ENCODE peak calls at places on chromosomes 4 and X, in eight cellular contexts. Q is hepatocyte, F is tibial nerve, L is spleen, M is aorta, Z is mucosa of descending colon, Y is mesenchymal stem cell, X is right lobe of liver. U is an unnamed sample. For H3K9me3 and H3K4me1, the result is how much of the 10 kb centered on the place peaks cover.

GRCh38 chr4:147003956-147004580 is 58.4 kb upstream of the TTC29 start:
- DNase-seq in Q (no peak), F (no peak), L (no peak), M (no peak), Z (no peak), Y (no peak), X (no peak), U (no peak)

GRCh38 chr4:116108606-116109005 is 976.8 kb downstream of the TRAM1L1 start:
- DNase-seq in Q (peak), F (no peak), L (no peak), M (no peak), Z (no peak), Y (no peak), X (no peak), U (no peak)

GRCh38 chr4:136858911-136859310 is 673.4 kb downstream of the PCDH18 start:
- DNase-seq in Q (no peak), F (no peak), L (no peak), M (no peak), Z (no peak), Y (no peak), X (no peak), U (no peak)

GRCh38 chr4:183098080-183098722 is 856 bp upstream of the WWC2 start:
- DNase-seq in Q (peak), F (peak), L (peak), M (peak), Z (peak), Y (peak), X (peak), U (peak)

GRCh38 chr4:169282429-169283113 is 11.8 kb upstream of the SH3RF1 start:
- DNase-seq in Q (no peak), F (no peak), L (no peak), M (no peak), Z (no peak), Y (no peak), X (no peak), U (no peak)

GRCh38 chr4:132395576-132395975 is 753.5 kb upstream of the PCDH10 start:
- DNase-seq in Q (no peak), F (no peak), L (no peak), M (no peak), Z (no peak), Y (no peak), X (no peak), U (no peak)

GRCh38 chrX:129933700-129934099 is 27.7 kb downstream of the UTP14A start:
- DNase-seq in Q (peak), F (no peak), L (no peak), M (no peak), Z (no peak), Y (no peak), X (no peak), U (no peak)

GRCh38 chr4:183444149-183444952 is at the start of gene CDKN2AIP:
- DNase-seq in Q (peak), F (peak), L (peak), M (peak), Z (peak), Y (peak), X (peak), U (peak)

GRCh38 chr4:8302331-8302730 is 32.8 kb downstream of the HTRA3 start:
- DNase-seq in Q (no peak), F (no peak), L (peak), M (peak), Z (no peak), Y (no peak), X (peak), U (peak)

GRCh38 chrX:80879143-80879542 is 69.5 kb upstream of the BRWD3 start:
- DNase-seq in Q (peak), F (no peak), L (no peak), M (no peak), Z (no peak), Y (no peak), X (peak), U (no peak)

GRCh38 chrX:120450163-120450562 is 18.9 kb downstream of the LAMP2 start:
- DNase-seq in Q (no peak), F (no peak), L (no peak), M (no peak), Z (no peak), Y (no peak), X (no peak), U (no peak)

GRCh38 chr4:143407475-143407874 is 70.8 kb downstream of the GAB1 start:
- DNase-seq in Q (no peak), F (no peak), L (no peak), M (no peak), Z (no peak), Y (peak), X (no peak), U (no peak)

GRCh38 chrX:42714981-42715688 is 62.8 kb downstream of the PPP1R2C start:
- DNase-seq in Q (peak), F (no peak), L (no peak), M (peak), Z (peak), Y (no peak), X (peak), U (peak)

GRCh38 chr4:121597346-121597934 is 99.3 kb downstream of the ANXA5 start:
- DNase-seq in Q (no peak), F (no peak), L (no peak), M (no peak), Z (no peak), Y (no peak), X (no peak), U (no peak)

GRCh38 chr4:10963958-10964705 is 279.6 kb upstream of the CLNK start:
- DNase-seq in Q (no peak), F (no peak), L (no peak), M (no peak), Z (no peak), Y (no peak), X (no peak), U (no peak)

GRCh38 chr4:106614446-106614845 is 245.9 kb upstream of the GIMD1 start:
- DNase-seq in Q (no peak), F (no peak), L (no peak), M (no peak), Z (no peak), Y (peak), X (no peak), U (no peak)

GRCh38 chr4:114597410-114598115 is 1.0 kb upstream of the UGT8 start:
- DNase-seq in Q (no peak), F (no peak), L (no peak), M (no peak), Z (no peak), Y (no peak), X (no peak), U (no peak)

GRCh38 chr4:102342404-102343074 is 2.7 kb downstream of the SLC39A8 start:
- DNase-seq in Q (no peak), F (no peak), L (no peak), M (no peak), Z (no peak), Y (no peak), X (no peak), U (no peak)

GRCh38 chr4:28287837-28288236 is 1427.2 kb downstream of the STIM2 start:
- DNase-seq in Q (peak), F (no peak), L (no peak), M (no peak), Z (no peak), Y (peak), X (no peak), U (peak)

GRCh38 chr4:153523171-153523757 is 57.1 kb downstream of the TMEM131L start:
- DNase-seq in Q (no peak), F (no peak), L (no peak), M (no peak), Z (no peak), Y (no peak), X (no peak), U (no peak)

GRCh38 chrX:15464704-15465103 is 28.4 kb downstream of the PIR start:
- DNase-seq in Q (no peak), F (no peak), L (no peak), M (no peak), Z (no peak), Y (no peak), X (no peak), U (no peak)

GRCh38 chr4:10856271-10856670 is 171.7 kb upstream of the CLNK start:
- DNase-seq in Q (no peak), F (no peak), L (no peak), M (no peak), Z (no peak), Y (peak), X (no peak), U (no peak)

GRCh38 chr4:81408341-81408740 is 63.4 kb downstream of the RASGEF1B start:
- DNase-seq in Q (no peak), F (no peak), L (no peak), M (no peak), Z (no peak), Y (no peak), X (no peak), U (no peak)

GRCh38 chr4:80219301-80220025 is 22.2 kb downstream of the PRDM8 start:
- DNase-seq in Q (peak), F (no peak), L (no peak), M (no peak), Z (no peak), Y (no peak), X (no peak), U (no peak)

GRCh38 chrX:93985621-93986020 is 311.6 kb downstream of the FAM133A start:
- DNase-seq in Q (no peak), F (no peak), L (no peak), M (no peak), Z (no peak), Y (no peak), X (no peak), U (no peak)

GRCh38 chrX:67545772-67546495 is 2.1 kb downstream of the AR start:
- DNase-seq in Q (peak), F (no peak), L (peak), M (peak), Z (peak), Y (peak), X (no peak), U (peak)

GRCh38 chr4:42397635-42398447 is 553 bp downstream of the SHISA3 start:
- DNase-seq in Q (peak), F (no peak), L (peak), M (no peak), Z (peak), Y (peak), X (no peak), U (no peak)

GRCh38 chr4:104751468-104751867 is 256.8 kb upstream of the CXXC4 start:
- DNase-seq in Q (no peak), F (no peak), L (no peak), M (no peak), Z (no peak), Y (no peak), X (no peak), U (no peak)

GRCh38 chrX:101918746-101919145 is 13.1 kb downstream of the ZMAT1 start:
- DNase-seq in Q (no peak), F (no peak), L (no peak), M (no peak), Z (no peak), Y (no peak), X (no peak), U (no peak)

GRCh38 chr4:142913461-142914030 is 67.4 kb upstream of the INPP4B start:
- DNase-seq in Q (no peak), F (no peak), L (no peak), M (no peak), Z (no peak), Y (no peak), X (no peak), U (no peak)

DNA sequence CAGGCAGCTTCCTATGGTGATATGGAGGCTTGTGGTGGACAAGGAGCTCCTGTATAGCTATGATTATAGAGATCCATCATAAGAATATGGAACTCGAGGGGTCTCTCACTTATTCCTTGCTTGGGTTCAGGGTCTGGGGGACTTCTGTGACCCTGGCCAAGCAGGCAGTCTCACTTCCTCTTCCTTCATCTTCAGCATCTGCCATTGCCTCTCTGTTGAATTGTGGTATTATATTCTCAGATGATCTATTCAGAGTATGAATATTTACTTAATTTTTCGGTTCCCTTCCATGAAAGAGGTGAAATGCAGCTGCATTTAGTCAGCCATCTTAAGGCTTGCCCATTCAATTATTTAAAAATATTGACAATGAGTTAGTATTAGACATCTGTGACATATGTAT is 292.9 kb downstream of the SPIN4 start:
- DNase-seq in Q (no peak), F (no peak), L (no peak), M (no peak), Z (no peak), Y (no peak), X (no peak), U (no peak)
- H3K9me3 ChIP-seq in Q (under half), F (under half), L (under half), M (under half), Z (under half), Y (under half), X (under half), U (under half)

GRCh38 chr4:41205130-41205529 is 9.2 kb downstream of the APBB2 start:
- DNase-seq in Q (no peak), F (no peak), L (no peak), M (no peak), Z (no peak), Y (no peak), X (no peak), U (no peak)
- H3K4me1 ChIP-seq in Q (under half), F (under half), L (under half), M (under half), Z (under half), Y (under half), X (under half), U (under half)

GRCh38 chrX:140507223-140507981 is 2.5 kb upstream of the SOX3 start:
- DNase-seq in Q (no peak), F (no peak), L (no peak), M (no peak), Z (no peak), Y (no peak), X (no peak), U (no peak)
- H3K9me3 ChIP-seq in Q (under half), F (under half), L (under half), M (under half), Z (under half), Y (under half), X (under half), U (under half)

GRCh38 chrX:10453945-10454344 is 166.4 kb downstream of the MID1 start:
- DNase-seq in Q (no peak), F (no peak), L (no peak), M (no peak), Z (no peak), Y (no peak), X (no peak), U (no peak)

GRCh38 chrX:10450229-10450958 is 170.0 kb downstream of the MID1 start:
- DNase-seq in Q (no peak), F (no peak), L (no peak), M (no peak), Z (no peak), Y (peak), X (no peak), U (no peak)

GRCh38 chrX:10447577-10448214 is 172.7 kb downstream of the MID1 start:
- DNase-seq in Q (no peak), F (no peak), L (no peak), M (no peak), Z (no peak), Y (no peak), X (no peak), U (no peak)

DNA sequence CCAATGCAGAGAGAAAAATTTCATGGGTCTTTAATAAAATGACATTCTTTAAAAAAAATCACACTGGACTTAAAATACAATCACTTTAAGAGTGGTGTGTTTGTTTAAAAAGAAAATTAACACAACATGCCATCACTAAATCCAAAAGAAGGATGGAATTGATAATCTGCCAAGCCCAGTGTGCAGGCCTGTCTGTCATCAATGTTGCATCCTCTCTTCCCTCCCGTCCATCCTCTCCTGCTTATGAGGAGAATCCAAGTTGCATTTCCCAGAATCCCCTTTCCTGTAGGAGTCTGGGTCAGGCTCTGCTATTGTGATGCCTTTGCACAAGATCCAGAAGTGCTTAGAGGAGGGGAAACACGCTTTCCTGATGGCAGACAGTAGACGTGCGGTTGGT is 169.4 kb downstream of the MID1 start:
- DNase-seq in Q (no peak), F (no peak), L (no peak), M (no peak), Z (no peak), Y (no peak), X (no peak), U (no peak)
- H3K4me1 ChIP-seq in Q (under half), F (under half), L (under half), M (under half), Z (under half), Y (under half), X (under half), U (under half)

DNA sequence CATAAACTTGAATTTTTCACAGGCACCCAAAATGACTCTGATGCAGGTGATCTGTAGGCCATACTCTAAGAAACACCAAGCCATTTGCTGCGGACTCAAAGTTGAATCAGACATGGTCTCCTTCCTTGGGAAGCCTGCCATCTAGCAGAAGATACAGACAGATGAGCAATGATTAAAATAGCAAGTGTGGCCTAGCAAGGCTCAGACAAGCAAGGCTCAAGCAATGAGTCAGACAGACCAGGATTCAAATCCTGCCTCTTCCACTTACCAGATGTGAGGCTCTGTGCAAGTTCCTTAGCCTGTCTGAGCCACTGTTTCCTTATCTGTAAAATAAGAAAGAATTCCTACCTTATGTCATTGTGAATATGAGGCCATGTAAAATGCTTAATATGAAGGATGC is 2.3 kb downstream of the CCDC149 start:
- DNase-seq in Q (no peak), F (no peak), L (no peak), M (no peak), Z (no peak), Y (no peak), X (no peak), U (no peak)
- H3K9me3 ChIP-seq in Q (under half), F (under half), L (under half), M (under half), Z (under half), Y (under half), X (under half), U (under half)

DNA sequence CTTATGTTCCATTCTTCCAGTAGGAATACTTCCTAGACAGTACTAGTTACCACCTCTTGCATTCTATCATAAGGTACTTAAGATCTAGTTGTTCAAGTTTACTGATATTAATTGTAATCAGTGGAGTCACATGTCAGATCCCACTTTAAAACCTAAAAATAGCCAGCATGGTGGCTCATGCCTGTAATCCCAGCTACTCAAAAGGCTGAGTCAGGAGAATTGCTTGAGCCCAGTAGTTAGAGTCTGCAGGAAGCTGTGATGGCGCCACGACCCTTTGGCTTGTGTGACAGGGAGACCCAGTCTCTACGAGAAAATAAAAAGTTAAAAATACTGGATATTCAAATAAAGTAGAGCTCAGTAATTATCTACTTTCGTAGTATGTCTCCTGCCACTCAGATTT is 57.7 kb downstream of the MAD2L1 start:
- DNase-seq in Q (no peak), F (no peak), L (no peak), M (no peak), Z (no peak), Y (peak), X (no peak), U (no peak)
- H3K4me1 ChIP-seq in Q (under half), F (under half), L (under half), M (under half), Z (under half), Y (under half), X (under half), U (under half)

GRCh38 chr4:19319607-19320006 is 932.1 kb upstream of the SLIT2 start:
- DNase-seq in Q (no peak), F (no peak), L (no peak), M (no peak), Z (no peak), Y (no peak), X (no peak), U (no peak)

DNA sequence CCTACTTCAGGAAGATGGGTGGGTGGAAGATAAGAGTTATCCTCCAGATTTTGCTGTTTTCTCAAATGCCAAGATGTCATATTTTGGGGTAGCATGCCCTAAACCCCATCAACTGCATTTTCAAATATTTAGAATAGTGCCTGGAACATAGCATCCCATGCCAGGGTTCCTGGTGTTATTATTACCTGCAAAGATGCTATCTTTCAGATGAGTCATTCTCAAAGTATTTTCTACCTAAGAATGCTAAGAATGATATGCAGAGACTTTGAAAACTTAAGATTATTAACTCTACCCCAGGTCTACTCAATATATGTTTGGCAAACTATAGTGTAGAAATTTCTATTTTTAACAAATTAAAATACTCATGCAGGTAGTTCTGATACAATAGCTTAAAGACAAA is 934.3 kb upstream of the SLIT2 start:
- DNase-seq in Q (no peak), F (no peak), L (no peak), M (no peak), Z (no peak), Y (no peak), X (no peak), U (no peak)
- H3K9me3 ChIP-seq in Q (under half), F (under half), L (under half), M (under half), Z (under half), Y (under half), X (under half), U (under half)

GRCh38 chr4:159162576-159162975 is 59.7 kb downstream of the RAPGEF2 start:
- DNase-seq in Q (no peak), F (no peak), L (no peak), M (no peak), Z (no peak), Y (no peak), X (no peak), U (no peak)
- H3K4me1 ChIP-seq in Q (under half), F (under half), L (under half), M (under half), Z (under half), Y (under half), X (under half), U (under half)

DNA sequence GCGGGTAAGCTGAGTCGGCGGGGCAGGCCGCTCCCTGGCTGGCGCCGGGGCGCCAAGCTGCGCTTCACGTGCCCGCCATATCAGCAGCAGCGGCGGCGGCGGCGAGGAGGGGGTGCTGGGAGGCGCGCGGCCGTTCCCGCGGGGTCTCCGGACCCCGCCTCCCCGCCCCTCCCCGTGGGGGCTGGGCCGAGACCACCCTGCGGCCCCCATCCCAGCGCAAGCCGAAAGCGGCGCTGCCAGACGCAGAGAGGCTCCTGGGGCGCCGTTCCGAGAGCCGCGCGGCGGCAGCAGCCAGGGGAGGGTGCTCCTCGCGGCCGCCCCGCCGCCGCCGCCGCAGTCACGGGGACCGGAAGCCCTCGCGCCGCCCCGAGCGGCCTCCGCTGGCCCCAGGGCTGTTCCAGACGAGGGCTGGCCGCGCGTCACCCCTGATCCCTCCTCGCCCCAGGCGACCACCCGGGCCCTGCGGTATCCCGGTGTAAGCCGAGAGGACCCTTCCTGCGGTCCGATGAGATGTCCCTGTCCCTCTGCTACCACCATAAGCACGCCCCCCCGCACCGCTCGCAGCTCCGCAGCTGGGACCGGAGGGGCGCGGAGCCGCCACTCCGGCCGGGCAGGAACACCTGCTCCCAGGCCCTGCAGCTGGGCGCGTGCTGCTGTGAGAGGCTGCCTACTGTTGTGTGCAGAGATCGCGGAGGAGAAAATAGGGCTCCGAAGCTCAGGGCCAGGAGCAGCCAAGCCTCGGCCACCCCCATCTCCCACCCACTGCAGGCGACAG is 7.4 kb upstream of the BCOR start:
- DNase-seq in Q (peak), F (no peak), L (peak), M (peak), Z (peak), Y (peak), X (peak), U (no peak)
- H3K9me3 ChIP-seq in Q (under half), F (under half), L (under half), M (under half), Z (under half), Y (under half), X (under half), U (under half)

U was measured in tibial artery.